ENCODE peak calls at places on chromosomes 13 and 19, in ten cellular contexts. One of them, this sample, is unnamed.
A peak's percentile ranks its signal among the peaks of the same experiment; 100 is the strongest.

GRCh38 chr19:46620716-46621115 is 4.2 kb downstream of the PTGIR start:
- DNase-seq in suprapubic skin: no peak
- DNase-seq in NB4: no peak
- DNase-seq in IMR-90: peak; percentile 85
- DNase-seq in lower leg skin: no peak
- DNase-seq in transverse colon: no peak
- DNase-seq in A549: no peak
- DNase-seq in tibial nerve: no peak
- DNase-seq in right lobe of liver: no peak
- DNase-seq in spleen: no peak
- DNase-seq in this sample: no peak

GRCh38 chr19:800360-801029 is 3.2 kb downstream of the PTBP1 start:
- DNase-seq in suprapubic skin: no peak
- DNase-seq in NB4: peak; percentile 23
- DNase-seq in IMR-90: no peak
- DNase-seq in lower leg skin: no peak
- DNase-seq in transverse colon: peak; percentile 61
- DNase-seq in A549: no peak
- DNase-seq in tibial nerve: no peak
- DNase-seq in right lobe of liver: peak; percentile 71
- DNase-seq in spleen: no peak
- DNase-seq in this sample: peak; percentile 19

GRCh38 chr13:104015646-104016396 is 949.6 kb upstream of the SLC10A2 start:
- DNase-seq in suprapubic skin: no peak
- DNase-seq in NB4: no peak
- DNase-seq in IMR-90: peak; percentile 83
- DNase-seq in lower leg skin: no peak
- DNase-seq in transverse colon: no peak
- DNase-seq in A549: no peak
- DNase-seq in tibial nerve: no peak
- DNase-seq in right lobe of liver: no peak
- DNase-seq in spleen: no peak
- DNase-seq in this sample: no peak

GRCh38 chr13:49935171-49936084 is 712 bp downstream of the SPRYD7 start:
- DNase-seq in suprapubic skin: no peak
- DNase-seq in NB4: peak; percentile 74
- DNase-seq in IMR-90: peak; percentile 50
- DNase-seq in lower leg skin: peak; percentile 34
- DNase-seq in transverse colon: peak; percentile 38
- DNase-seq in A549: peak; percentile 82
- DNase-seq in tibial nerve: no peak
- DNase-seq in right lobe of liver: no peak
- DNase-seq in spleen: no peak
- DNase-seq in this sample: peak; percentile 33

GRCh38 chr19:58278156-58279041 is at the start of gene ZNF8:
- DNase-seq in suprapubic skin: peak; percentile 97
- DNase-seq in NB4: peak; percentile 98
- DNase-seq in IMR-90: peak; percentile 98
- DNase-seq in lower leg skin: peak; percentile 95
- DNase-seq in transverse colon: peak; percentile 98
- DNase-seq in A549: peak; percentile 100
- DNase-seq in tibial nerve: peak; percentile 89
- DNase-seq in right lobe of liver: peak; percentile 98
- DNase-seq in spleen: peak; percentile 98
- DNase-seq in this sample: peak; percentile 98

GRCh38 chr13:105307776-105308175 is 1227.7 kb downstream of the EFNB2 start:
- DNase-seq in suprapubic skin: no peak
- DNase-seq in NB4: no peak
- DNase-seq in IMR-90: no peak
- DNase-seq in lower leg skin: no peak
- DNase-seq in transverse colon: no peak
- DNase-seq in A549: no peak
- DNase-seq in tibial nerve: no peak
- DNase-seq in right lobe of liver: no peak
- DNase-seq in spleen: no peak
- DNase-seq in this sample: no peak

GRCh38 chr19:1566392-1567115 is 1.6 kb downstream of the MEX3D start:
- DNase-seq in suprapubic skin: no peak
- DNase-seq in NB4: no peak
- DNase-seq in IMR-90: peak; percentile 77
- DNase-seq in lower leg skin: no peak
- DNase-seq in transverse colon: peak; percentile 59
- DNase-seq in A549: peak; percentile 69
- DNase-seq in tibial nerve: peak; percentile 51
- DNase-seq in right lobe of liver: no peak
- DNase-seq in spleen: no peak
- DNase-seq in this sample: peak; percentile 61

GRCh38 chr13:21233086-21233485 is 56.6 kb downstream of the MRPL57 start:
- DNase-seq in suprapubic skin: no peak
- DNase-seq in NB4: no peak
- DNase-seq in IMR-90: no peak
- DNase-seq in lower leg skin: no peak
- DNase-seq in transverse colon: no peak
- DNase-seq in A549: no peak
- DNase-seq in tibial nerve: no peak
- DNase-seq in right lobe of liver: no peak
- DNase-seq in spleen: no peak
- DNase-seq in this sample: no peak

GRCh38 chr13:40026174-40026585 is 370.7 kb downstream of the COG6 start:
- DNase-seq in suprapubic skin: no peak
- DNase-seq in NB4: no peak
- DNase-seq in IMR-90: peak; percentile 11
- DNase-seq in lower leg skin: no peak
- DNase-seq in transverse colon: no peak
- DNase-seq in A549: no peak
- DNase-seq in tibial nerve: no peak
- DNase-seq in right lobe of liver: no peak
- DNase-seq in spleen: no peak
- DNase-seq in this sample: no peak

GRCh38 chr13:79341202-79341601 is 64.9 kb downstream of the RBM26 start:
- DNase-seq in suprapubic skin: no peak
- DNase-seq in NB4: no peak
- DNase-seq in IMR-90: no peak
- DNase-seq in lower leg skin: no peak
- DNase-seq in transverse colon: no peak
- DNase-seq in A549: no peak
- DNase-seq in tibial nerve: no peak
- DNase-seq in right lobe of liver: no peak
- DNase-seq in spleen: no peak
- DNase-seq in this sample: no peak

GRCh38 chr13:114140131-114140908 is 7.9 kb upstream of the RASA3 start:
- DNase-seq in suprapubic skin: no peak
- DNase-seq in NB4: peak; percentile 70
- DNase-seq in IMR-90: no peak
- DNase-seq in lower leg skin: no peak
- DNase-seq in transverse colon: peak; percentile 50
- DNase-seq in A549: no peak
- DNase-seq in tibial nerve: no peak
- DNase-seq in right lobe of liver: peak; percentile 11
- DNase-seq in spleen: peak; percentile 80
- DNase-seq in this sample: no peak

GRCh38 chr13:75362026-75362425 is 119.9 kb downstream of the TBC1D4 start:
- DNase-seq in suprapubic skin: no peak
- DNase-seq in NB4: no peak
- DNase-seq in IMR-90: no peak
- DNase-seq in lower leg skin: no peak
- DNase-seq in transverse colon: no peak
- DNase-seq in A549: no peak
- DNase-seq in tibial nerve: no peak
- DNase-seq in right lobe of liver: no peak
- DNase-seq in spleen: no peak
- DNase-seq in this sample: no peak

GRCh38 chr13:23608704-23609413 is 38.6 kb downstream of the TNFRSF19 start:
- DNase-seq in suprapubic skin: no peak
- DNase-seq in NB4: no peak
- DNase-seq in IMR-90: peak; percentile 42
- DNase-seq in lower leg skin: peak; percentile 56
- DNase-seq in transverse colon: peak; percentile 18
- DNase-seq in A549: no peak
- DNase-seq in tibial nerve: no peak
- DNase-seq in right lobe of liver: peak; percentile 47
- DNase-seq in spleen: peak; percentile 88
- DNase-seq in this sample: peak; percentile 74

GRCh38 chr13:29801737-29802305 is 48.6 kb downstream of the UBL3 start:
- DNase-seq in suprapubic skin: no peak
- DNase-seq in NB4: peak; percentile 74
- DNase-seq in IMR-90: peak; percentile 20
- DNase-seq in lower leg skin: no peak
- DNase-seq in transverse colon: no peak
- DNase-seq in A549: no peak
- DNase-seq in tibial nerve: no peak
- DNase-seq in right lobe of liver: no peak
- DNase-seq in spleen: no peak
- DNase-seq in this sample: no peak

GRCh38 chr13:97348569-97349100 is 85.3 kb upstream of the RAP2A start:
- DNase-seq in suprapubic skin: no peak
- DNase-seq in NB4: no peak
- DNase-seq in IMR-90: no peak
- DNase-seq in lower leg skin: no peak
- DNase-seq in transverse colon: no peak
- DNase-seq in A549: no peak
- DNase-seq in tibial nerve: no peak
- DNase-seq in right lobe of liver: no peak
- DNase-seq in spleen: no peak
- DNase-seq in this sample: no peak

GRCh38 chr13:33236021-33236420 is 49.5 kb downstream of the STARD13 start:
- DNase-seq in suprapubic skin: no peak
- DNase-seq in NB4: no peak
- DNase-seq in IMR-90: peak; percentile 80
- DNase-seq in lower leg skin: no peak
- DNase-seq in transverse colon: no peak
- DNase-seq in A549: no peak
- DNase-seq in tibial nerve: no peak
- DNase-seq in right lobe of liver: no peak
- DNase-seq in spleen: no peak
- DNase-seq in this sample: no peak

DNA sequence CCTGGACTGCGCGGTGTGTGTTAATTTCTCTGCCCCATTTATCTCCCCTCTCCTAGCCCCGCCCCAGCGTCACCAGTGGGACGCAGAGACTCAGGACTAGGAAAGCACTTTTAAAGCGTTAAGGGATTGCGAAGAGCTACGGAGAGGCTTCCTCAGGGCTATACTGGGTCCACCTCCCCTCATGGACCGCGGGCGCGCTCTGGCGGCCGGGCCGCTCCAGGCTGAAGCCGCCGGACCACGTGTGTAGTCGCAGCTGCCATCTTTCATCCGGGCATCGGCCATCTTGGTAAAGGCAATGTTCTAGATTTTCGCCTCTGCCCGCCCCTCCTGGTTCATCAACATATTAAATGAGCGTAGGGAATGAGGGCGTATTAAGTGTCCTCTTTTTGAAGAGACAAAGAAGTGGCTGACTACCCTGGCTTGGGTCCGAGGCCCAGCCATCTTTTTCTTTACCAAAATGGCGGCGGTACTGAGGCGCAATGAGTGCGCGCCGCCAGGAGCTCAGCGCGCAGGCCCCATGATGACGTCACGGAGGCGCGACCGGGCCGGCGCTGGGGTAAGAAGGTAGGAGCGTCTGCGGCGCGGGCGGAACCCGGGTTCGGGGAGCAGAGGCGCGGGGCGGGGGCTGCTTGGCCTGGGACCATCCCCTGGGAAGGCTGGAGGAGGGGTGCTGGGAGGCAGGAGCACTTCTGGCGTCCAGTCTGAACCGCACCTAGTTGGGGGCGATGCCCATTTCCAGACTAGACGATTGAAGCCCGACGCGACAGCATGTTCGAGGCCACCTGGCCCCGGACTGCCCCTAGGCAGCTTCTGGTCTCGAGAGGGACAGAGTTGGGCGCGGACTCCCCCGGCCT is at the start of gene CCDC124:
- DNase-seq in suprapubic skin: peak; percentile 95
- DNase-seq in NB4: peak; percentile 95
- DNase-seq in IMR-90: peak; percentile 89
- DNase-seq in lower leg skin: peak; percentile 86
- DNase-seq in transverse colon: peak; percentile 95
- DNase-seq in A549: peak; percentile 92
- DNase-seq in tibial nerve: peak; percentile 80
- DNase-seq in right lobe of liver: peak; percentile 92
- DNase-seq in spleen: peak; percentile 98
- DNase-seq in this sample: peak; percentile 93
- TF ChIP-seq POLR2A in suprapubic skin: peak; percentile 81
- TF ChIP-seq POLR2A in NB4: peak; percentile 80
- TF ChIP-seq POLR2A in IMR-90: peak; percentile 35
- TF ChIP-seq POLR2A in lower leg skin: no peak
- TF ChIP-seq POLR2A in transverse colon: peak; percentile 91
- TF ChIP-seq POLR2A in A549: peak; percentile 63
- TF ChIP-seq POLR2A in tibial nerve: peak; percentile 91
- TF ChIP-seq POLR2A in right lobe of liver: peak; percentile 76
- TF ChIP-seq POLR2A in spleen: peak; percentile 37
- TF ChIP-seq POLR2A in this sample: peak; percentile 84

GRCh38 chr19:34926685-34927375 is at the start of gene ZNF30:
- DNase-seq in suprapubic skin: peak; percentile 88
- DNase-seq in NB4: peak; percentile 79
- DNase-seq in IMR-90: peak; percentile 88
- DNase-seq in lower leg skin: peak; percentile 75
- DNase-seq in transverse colon: peak; percentile 92
- DNase-seq in A549: peak; percentile 95
- DNase-seq in tibial nerve: peak; percentile 70
- DNase-seq in right lobe of liver: peak; percentile 92
- DNase-seq in spleen: peak; percentile 96
- DNase-seq in this sample: peak; percentile 96
- TF ChIP-seq POLR2A in suprapubic skin: no peak
- TF ChIP-seq POLR2A in NB4: no peak
- TF ChIP-seq POLR2A in IMR-90: no peak
- TF ChIP-seq POLR2A in lower leg skin: no peak
- TF ChIP-seq POLR2A in transverse colon: peak; percentile 62
- TF ChIP-seq POLR2A in A549: peak; percentile 92
- TF ChIP-seq POLR2A in tibial nerve: peak; percentile 44
- TF ChIP-seq POLR2A in right lobe of liver: peak; percentile 60
- TF ChIP-seq POLR2A in spleen: no peak
- TF ChIP-seq POLR2A in this sample: peak; percentile 69

GRCh38 chr19:37506387-37507166 is at the start of gene ZNF793:
- DNase-seq in suprapubic skin: peak; percentile 83
- DNase-seq in NB4: no peak
- DNase-seq in IMR-90: peak; percentile 54
- DNase-seq in lower leg skin: peak; percentile 66
- DNase-seq in transverse colon: peak; percentile 81
- DNase-seq in A549: peak; percentile 21
- DNase-seq in tibial nerve: peak; percentile 42
- DNase-seq in right lobe of liver: peak; percentile 43
- DNase-seq in spleen: peak; percentile 89
- DNase-seq in this sample: peak; percentile 84
- TF ChIP-seq POLR2A in suprapubic skin: no peak
- TF ChIP-seq POLR2A in NB4: no peak
- TF ChIP-seq POLR2A in IMR-90: no peak
- TF ChIP-seq POLR2A in lower leg skin: no peak
- TF ChIP-seq POLR2A in transverse colon: peak; percentile 19
- TF ChIP-seq POLR2A in A549: no peak
- TF ChIP-seq POLR2A in tibial nerve: peak; percentile 15
- TF ChIP-seq POLR2A in right lobe of liver: no peak
- TF ChIP-seq POLR2A in spleen: no peak
- TF ChIP-seq POLR2A in this sample: peak; percentile 13

DNA sequence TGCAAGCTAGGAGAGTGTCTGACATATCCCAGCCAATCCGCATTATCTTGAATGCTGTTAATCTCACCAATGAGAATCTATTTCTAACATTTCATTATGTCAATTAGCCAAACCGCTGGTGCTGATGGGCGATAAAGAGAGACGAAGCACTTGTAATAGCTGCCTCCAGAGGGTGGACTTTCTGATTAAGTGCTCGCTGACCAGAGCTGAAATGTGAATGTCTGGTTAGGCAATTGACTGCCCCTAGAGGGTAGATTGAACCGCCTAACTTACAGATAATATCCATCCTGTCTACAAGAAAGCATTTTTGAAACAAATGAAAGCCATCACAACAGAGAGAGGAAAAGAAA is 552 bp upstream of the GRWD1 start:
- DNase-seq in suprapubic skin: no peak
- DNase-seq in NB4: peak; percentile 98
- DNase-seq in IMR-90: peak; percentile 94
- DNase-seq in lower leg skin: peak; percentile 62
- DNase-seq in transverse colon: no peak
- DNase-seq in A549: peak; percentile 93
- DNase-seq in tibial nerve: no peak
- DNase-seq in right lobe of liver: no peak
- DNase-seq in spleen: no peak
- DNase-seq in this sample: no peak
- TF ChIP-seq POLR2A in suprapubic skin: no peak
- TF ChIP-seq POLR2A in NB4: no peak
- TF ChIP-seq POLR2A in IMR-90: no peak
- TF ChIP-seq POLR2A in lower leg skin: no peak
- TF ChIP-seq POLR2A in transverse colon: no peak
- TF ChIP-seq POLR2A in A549: no peak
- TF ChIP-seq POLR2A in tibial nerve: no peak
- TF ChIP-seq POLR2A in right lobe of liver: no peak
- TF ChIP-seq POLR2A in spleen: no peak
- TF ChIP-seq POLR2A in this sample: no peak